ENCODE peak calls at places on chromosomes 16 and 17, in seven cellular contexts. F, P, A, V, K, M and Y are unnamed samples.

GRCh38 chr17:78053777-78054468 is 74.6 kb downstream of the TMC6 start:
- DNase-seq in F (no peak), P (no peak), A (no peak), V (no peak), K (no peak), M (no peak), Y (no peak)

GRCh38 chr16:53041196-53041977 is 11.3 kb downstream of the CHD9NB start:
- DNase-seq in F (peak; percentile 74), P (no peak), A (no peak), V (no peak), K (no peak), M (no peak), Y (peak; percentile 16)

GRCh38 chr16:11114366-11115164 is 141.4 kb downstream of the SOCS1 start:
- DNase-seq in F (no peak), P (peak; percentile 28), A (no peak), V (no peak), K (no peak), M (no peak), Y (no peak)

GRCh38 chr17:74373838-74374606 is 6.7 kb downstream of the GPR142 start:
- DNase-seq in F (no peak), P (no peak), A (no peak), V (no peak), K (no peak), M (no peak), Y (peak; percentile 65)

GRCh38 chr17:9825751-9826150 is at the start of gene GLP2R:
- DNase-seq in F (no peak), P (no peak), A (no peak), V (no peak), K (no peak), M (no peak), Y (no peak)

GRCh38 chr17:77863814-77864161 is 94.7 kb upstream of the TNRC6C start:
- DNase-seq in F (no peak), P (no peak), A (no peak), V (no peak), K (no peak), M (no peak), Y (no peak)

GRCh38 chr17:63140255-63140654 is 174.2 kb downstream of the TANC2 start:
- DNase-seq in F (no peak), P (no peak), A (peak; percentile 52), V (no peak), K (no peak), M (no peak), Y (peak; percentile 19)

GRCh38 chr17:34012709-34013375 is 242.2 kb upstream of the CCL2 start:
- DNase-seq in F (no peak), P (no peak), A (no peak), V (no peak), K (no peak), M (no peak), Y (no peak)

GRCh38 chr17:16980813-16981731 is 9.2 kb upstream of the TNFRSF13B start:
- DNase-seq in F (no peak), P (no peak), A (no peak), V (no peak), K (no peak), M (no peak), Y (no peak)

GRCh38 chr17:35612924-35613521 is 25.9 kb downstream of the AP2B1 start:
- DNase-seq in F (no peak), P (no peak), A (peak; percentile 36), V (peak; percentile 33), K (no peak), M (no peak), Y (peak; percentile 78)

GRCh38 chr17:50214986-50215730 is 13.7 kb upstream of the COL1A1 start:
- DNase-seq in F (no peak), P (no peak), A (no peak), V (no peak), K (no peak), M (no peak), Y (no peak)

GRCh38 chr17:76053230-76054111 is 18.8 kb downstream of the SRP68 start:
- DNase-seq in F (peak; percentile 62), P (no peak), A (no peak), V (peak; percentile 71), K (no peak), M (no peak), Y (peak; percentile 70)

GRCh38 chr17:82134101-82134500 is 36.1 kb upstream of the FASN start:
- DNase-seq in F (no peak), P (no peak), A (peak; percentile 80), V (no peak), K (no peak), M (no peak), Y (no peak)

GRCh38 chr17:65723356-65723928 is 162.0 kb upstream of the AXIN2 start:
- DNase-seq in F (no peak), P (no peak), A (no peak), V (no peak), K (no peak), M (no peak), Y (peak; percentile 61)

GRCh38 chr17:28501421-28502284 is 4.5 kb upstream of the FOXN1 start:
- DNase-seq in F (no peak), P (no peak), A (no peak), V (no peak), K (no peak), M (no peak), Y (no peak)

GRCh38 chr17:14205380-14205779 is 31.3 kb downstream of the CDRT15 start:
- DNase-seq in F (no peak), P (no peak), A (no peak), V (no peak), K (no peak), M (no peak), Y (no peak)

GRCh38 chr17:57948555-57949420 is 6.4 kb downstream of the CUEDC1 start:
- DNase-seq in F (peak; percentile 96), P (no peak), A (no peak), V (peak; percentile 96), K (peak; percentile 88), M (no peak), Y (peak; percentile 90)

GRCh38 chr17:29039764-29040598 is 3.0 kb upstream of the PIPOX start:
- DNase-seq in F (peak; percentile 18), P (no peak), A (no peak), V (peak; percentile 81), K (no peak), M (no peak), Y (no peak)

GRCh38 chr16:86683441-86684194 is 105.3 kb downstream of the FOXL1 start:
- DNase-seq in F (no peak), P (no peak), A (no peak), V (no peak), K (no peak), M (no peak), Y (no peak)

GRCh38 chr16:53415504-53415903 is 18.8 kb upstream of the RBL2 start:
- DNase-seq in F (no peak), P (no peak), A (no peak), V (no peak), K (no peak), M (no peak), Y (peak; percentile 63)

GRCh38 chr16:15553313-15554088 is 89.5 kb downstream of the MARF1 start:
- DNase-seq in F (no peak), P (no peak), A (no peak), V (no peak), K (no peak), M (no peak), Y (no peak)

GRCh38 chr17:7888184-7888920 is at the start of gene CHD3:
- DNase-seq in F (peak; percentile 65), P (peak; percentile 56), A (no peak), V (no peak), K (no peak), M (peak; percentile 61), Y (peak; percentile 60)

GRCh38 chr17:58535431-58535830 is 21.0 kb upstream of the MTMR4 start:
- DNase-seq in F (no peak), P (no peak), A (no peak), V (peak; percentile 62), K (no peak), M (no peak), Y (no peak)